ENCODE peak calls at places on chromosomes 4 and X, in six cellular contexts. U is stimulated activated CD8-positive, alpha-beta memory T cell treated with anti-CD3 and anti-CD28 coated beads, Interleukin-4, amount 100 ng/mL, for 4 hours; B is A172; L is type B pancreatic cell; I is upper lobe of right lung; G is NCI-H748 treated with DMSO at 0.1 percent for 48 hours. K is an unnamed sample.

GRCh38 chrX:40964633-40965586 is 120.3 kb upstream of the USP9X start:
- DNase-seq in B (peak; percentile 18), L (no peak), U (no peak), G (no peak), I (no peak), K (no peak)

GRCh38 chr4:151192556-151193235 is 84.3 kb upstream of the PRSS48 start:
- DNase-seq in G (no peak), U (no peak), L (no peak), I (no peak), B (no peak), K (no peak)

GRCh38 chr4:3407930-3408792 is 33.6 kb upstream of the HGFAC start:
- DNase-seq in I (peak; percentile 45), L (no peak), G (no peak), B (no peak), U (no peak), K (no peak)

GRCh38 chr4:173564461-173564860 is 34.4 kb upstream of the HAND2 start:
- DNase-seq in L (no peak), I (no peak), G (no peak), U (no peak), B (no peak), K (no peak)

GRCh38 chr4:122674371-122674770 is 53.5 kb upstream of the IL21 start:
- DNase-seq in U (no peak), L (no peak), G (no peak), B (no peak), I (no peak), K (no peak)

GRCh38 chr4:80420638-80421037 is 85.1 kb downstream of the CFAP299 start:
- DNase-seq in L (no peak), B (no peak), U (no peak), G (no peak), I (no peak), K (no peak)

GRCh38 chrX:153873282-153874090 is 12.5 kb downstream of the L1CAM start:
- DNase-seq in G (no peak), U (no peak), B (no peak), L (no peak), I (no peak), K (no peak)

GRCh38 chrX:110145854-110146253 is 142.9 kb downstream of the TMEM164 start:
- DNase-seq in I (no peak), U (no peak), L (no peak), G (no peak), B (peak; percentile 7), K (no peak)

GRCh38 chr4:110540606-110541440 is 64.9 kb downstream of the ENPEP start:
- DNase-seq in I (no peak), L (no peak), G (no peak), B (peak; percentile 67), U (no peak), K (peak; percentile 28)

GRCh38 chrX:101462892-101463291 is 22.4 kb upstream of the ARMCX4 start:
- DNase-seq in I (no peak), L (no peak), G (peak; percentile 0), B (peak; percentile 0), U (no peak), K (no peak)

GRCh38 chr4:48079972-48080391 is 54.1 kb downstream of the TXK start:
- DNase-seq in G (no peak), B (peak; percentile 51), L (no peak), I (no peak), U (no peak), K (no peak)

GRCh38 chr4:40305329-40306193 is 29.6 kb upstream of the CHRNA9 start:
- DNase-seq in L (no peak), I (no peak), U (no peak), G (no peak), B (no peak), K (no peak)

GRCh38 chr4:37219251-37219650 is 25.3 kb upstream of the NWD2 start:
- DNase-seq in L (no peak), U (no peak), G (no peak), B (no peak), I (no peak), K (no peak)

GRCh38 chrX:9746148-9746880 is 19.3 kb downstream of the GPR143 start:
- DNase-seq in B (peak; percentile 94), L (no peak), I (no peak), G (no peak), U (no peak), K (no peak)

GRCh38 chr4:80386281-80386886 is 50.9 kb downstream of the CFAP299 start:
- DNase-seq in G (no peak), I (peak; percentile 38), B (no peak), L (no peak), U (no peak), K (no peak)

GRCh38 chrX:101415180-101416130 is 7.4 kb downstream of the HNRNPH2 start:
- DNase-seq in U (no peak), L (no peak), G (peak; percentile 37), I (no peak), B (peak; percentile 33), K (peak; percentile 59)

GRCh38 chr4:90127223-90127705 is at the start of gene CCSER1:
- DNase-seq in G (no peak), I (peak; percentile 91), U (no peak), B (no peak), L (peak; percentile 77), K (no peak)

GRCh38 chr4:89254847-89255246 is 52.8 kb downstream of the GPRIN3 start:
- DNase-seq in U (no peak), G (no peak), L (no peak), I (no peak), B (peak; percentile 36), K (no peak)

GRCh38 chr4:1011022-1011694 is at the start of gene FGFRL1:
- DNase-seq in B (peak; percentile 67), U (peak; percentile 75), G (peak; percentile 19), I (peak; percentile 97), L (peak; percentile 93), K (peak; percentile 63)